ENCODE peak calls at places on chromosomes 7 and 10, in nine cellular contexts. One of them, this sample, is unnamed.

GRCh38 chr10:124611738-124612137 is 132.4 kb downstream of the FAM53B start:
- DNase-seq in lower lobe of right lung: peak; percentile 63
- DNase-seq in SJSA1: no peak
- DNase-seq in sigmoid colon: no peak
- DNase-seq in NT2/D1: no peak
- DNase-seq in HCT116: no peak
- DNase-seq in ascending aorta: no peak
- DNase-seq in colonic mucosa: no peak
- DNase-seq in effector memory CD4-positive, alpha-beta T cell: peak; percentile 34
- DNase-seq in this sample: no peak

GRCh38 chr7:77913977-77914607 is 115.5 kb downstream of the PHTF2 start:
- DNase-seq in lower lobe of right lung: no peak
- DNase-seq in SJSA1: no peak
- DNase-seq in sigmoid colon: no peak
- DNase-seq in NT2/D1: no peak
- DNase-seq in HCT116: no peak
- DNase-seq in ascending aorta: peak; percentile 9
- DNase-seq in colonic mucosa: no peak
- DNase-seq in effector memory CD4-positive, alpha-beta T cell: no peak
- DNase-seq in this sample: no peak

GRCh38 chr7:96167424-96167823 is 154.5 kb downstream of the SLC25A13 start:
- DNase-seq in lower lobe of right lung: no peak
- DNase-seq in SJSA1: no peak
- DNase-seq in sigmoid colon: no peak
- DNase-seq in NT2/D1: no peak
- DNase-seq in HCT116: no peak
- DNase-seq in ascending aorta: no peak
- DNase-seq in colonic mucosa: no peak
- DNase-seq in effector memory CD4-positive, alpha-beta T cell: no peak
- DNase-seq in this sample: no peak

GRCh38 chr7:6008668-6009611 is at the start of the genes AIMP2 and PMS2:
- DNase-seq in lower lobe of right lung: peak; percentile 98
- DNase-seq in SJSA1: peak; percentile 99
- DNase-seq in sigmoid colon: peak; percentile 99
- DNase-seq in NT2/D1: peak; percentile 99
- DNase-seq in HCT116: peak; percentile 98
- DNase-seq in ascending aorta: peak; percentile 96
- DNase-seq in colonic mucosa: peak; percentile 100
- DNase-seq in effector memory CD4-positive, alpha-beta T cell: peak; percentile 95
- DNase-seq in this sample: peak; percentile 98

GRCh38 chr10:21171197-21171935 is 274.3 kb upstream of the NEBL start:
- DNase-seq in lower lobe of right lung: no peak
- DNase-seq in SJSA1: no peak
- DNase-seq in sigmoid colon: no peak
- DNase-seq in NT2/D1: no peak
- DNase-seq in HCT116: peak; percentile 12
- DNase-seq in ascending aorta: no peak
- DNase-seq in colonic mucosa: no peak
- DNase-seq in effector memory CD4-positive, alpha-beta T cell: no peak
- DNase-seq in this sample: no peak

GRCh38 chr7:158527902-158528502 is 59.6 kb downstream of the PTPRN2 start:
- DNase-seq in lower lobe of right lung: no peak
- DNase-seq in SJSA1: no peak
- DNase-seq in sigmoid colon: no peak
- DNase-seq in NT2/D1: no peak
- DNase-seq in HCT116: no peak
- DNase-seq in ascending aorta: no peak
- DNase-seq in colonic mucosa: no peak
- DNase-seq in effector memory CD4-positive, alpha-beta T cell: no peak
- DNase-seq in this sample: no peak

GRCh38 chr10:49133706-49134248 is at the start of gene FAM170B:
- DNase-seq in lower lobe of right lung: no peak
- DNase-seq in SJSA1: no peak
- DNase-seq in sigmoid colon: no peak
- DNase-seq in NT2/D1: no peak
- DNase-seq in HCT116: no peak
- DNase-seq in ascending aorta: no peak
- DNase-seq in colonic mucosa: no peak
- DNase-seq in effector memory CD4-positive, alpha-beta T cell: no peak
- DNase-seq in this sample: no peak

GRCh38 chr10:98272245-98272644 is 4.3 kb upstream of the LOXL4 start:
- DNase-seq in lower lobe of right lung: no peak
- DNase-seq in SJSA1: no peak
- DNase-seq in sigmoid colon: no peak
- DNase-seq in NT2/D1: no peak
- DNase-seq in HCT116: no peak
- DNase-seq in ascending aorta: no peak
- DNase-seq in colonic mucosa: no peak
- DNase-seq in effector memory CD4-positive, alpha-beta T cell: no peak
- DNase-seq in this sample: no peak

GRCh38 chr7:149856-150636 is 42.3 kb upstream of the FAM20C start:
- DNase-seq in lower lobe of right lung: peak; percentile 84
- DNase-seq in SJSA1: no peak
- DNase-seq in sigmoid colon: peak; percentile 83
- DNase-seq in NT2/D1: peak; percentile 39
- DNase-seq in HCT116: no peak
- DNase-seq in ascending aorta: no peak
- DNase-seq in colonic mucosa: peak; percentile 44
- DNase-seq in effector memory CD4-positive, alpha-beta T cell: no peak
- DNase-seq in this sample: no peak

GRCh38 chr7:1854521-1855395 is 184.7 kb downstream of the ELFN1 start:
- DNase-seq in lower lobe of right lung: peak; percentile 44
- DNase-seq in SJSA1: no peak
- DNase-seq in sigmoid colon: peak; percentile 48
- DNase-seq in NT2/D1: no peak
- DNase-seq in HCT116: no peak
- DNase-seq in ascending aorta: no peak
- DNase-seq in colonic mucosa: no peak
- DNase-seq in effector memory CD4-positive, alpha-beta T cell: no peak
- DNase-seq in this sample: no peak

GRCh38 chr7:148535227-148535626 is 55.3 kb upstream of the C7orf33 start:
- DNase-seq in lower lobe of right lung: no peak
- DNase-seq in SJSA1: no peak
- DNase-seq in sigmoid colon: peak; percentile 66
- DNase-seq in NT2/D1: no peak
- DNase-seq in HCT116: no peak
- DNase-seq in ascending aorta: no peak
- DNase-seq in colonic mucosa: no peak
- DNase-seq in effector memory CD4-positive, alpha-beta T cell: no peak
- DNase-seq in this sample: no peak

GRCh38 chr10:24428410-24428782 is 219.5 kb downstream of the KIAA1217 start:
- DNase-seq in lower lobe of right lung: no peak
- DNase-seq in SJSA1: peak; percentile 40
- DNase-seq in sigmoid colon: no peak
- DNase-seq in NT2/D1: no peak
- DNase-seq in HCT116: peak; percentile 13
- DNase-seq in ascending aorta: no peak
- DNase-seq in colonic mucosa: no peak
- DNase-seq in effector memory CD4-positive, alpha-beta T cell: no peak
- DNase-seq in this sample: no peak

GRCh38 chr10:29649561-29650551 is 15.1 kb upstream of the SVIL start:
- DNase-seq in lower lobe of right lung: no peak
- DNase-seq in SJSA1: peak; percentile 87
- DNase-seq in sigmoid colon: no peak
- DNase-seq in NT2/D1: no peak
- DNase-seq in HCT116: no peak
- DNase-seq in ascending aorta: no peak
- DNase-seq in colonic mucosa: no peak
- DNase-seq in effector memory CD4-positive, alpha-beta T cell: no peak
- DNase-seq in this sample: no peak

GRCh38 chr10:93062499-93063216 is 2.1 kb downstream of the CYP26C1 start:
- DNase-seq in lower lobe of right lung: peak; percentile 57
- DNase-seq in SJSA1: no peak
- DNase-seq in sigmoid colon: no peak
- DNase-seq in NT2/D1: no peak
- DNase-seq in HCT116: no peak
- DNase-seq in ascending aorta: no peak
- DNase-seq in colonic mucosa: peak; percentile 33
- DNase-seq in effector memory CD4-positive, alpha-beta T cell: no peak
- DNase-seq in this sample: no peak

GRCh38 chr7:25839084-25839769 is 312.8 kb upstream of the NFE2L3 start:
- DNase-seq in lower lobe of right lung: no peak
- DNase-seq in SJSA1: no peak
- DNase-seq in sigmoid colon: no peak
- DNase-seq in NT2/D1: no peak
- DNase-seq in HCT116: no peak
- DNase-seq in ascending aorta: no peak
- DNase-seq in colonic mucosa: no peak
- DNase-seq in effector memory CD4-positive, alpha-beta T cell: no peak
- DNase-seq in this sample: no peak

GRCh38 chr7:117809958-117810357 is 63.3 kb downstream of the CTTNBP2 start:
- DNase-seq in lower lobe of right lung: no peak
- DNase-seq in SJSA1: no peak
- DNase-seq in sigmoid colon: no peak
- DNase-seq in NT2/D1: no peak
- DNase-seq in HCT116: no peak
- DNase-seq in ascending aorta: no peak
- DNase-seq in colonic mucosa: no peak
- DNase-seq in effector memory CD4-positive, alpha-beta T cell: no peak
- DNase-seq in this sample: no peak

GRCh38 chr10:22316286-22317120 is at the start of gene COMMD3:
- DNase-seq in lower lobe of right lung: peak; percentile 91
- DNase-seq in SJSA1: peak; percentile 89
- DNase-seq in sigmoid colon: peak; percentile 96
- DNase-seq in NT2/D1: no peak
- DNase-seq in HCT116: no peak
- DNase-seq in ascending aorta: no peak
- DNase-seq in colonic mucosa: peak; percentile 88
- DNase-seq in effector memory CD4-positive, alpha-beta T cell: peak; percentile 70
- DNase-seq in this sample: no peak

GRCh38 chr10:22315455-22316285 is 518 bp upstream of the COMMD3 start:
- DNase-seq in lower lobe of right lung: no peak
- DNase-seq in SJSA1: peak; percentile 54
- DNase-seq in sigmoid colon: no peak
- DNase-seq in NT2/D1: no peak
- DNase-seq in HCT116: no peak
- DNase-seq in ascending aorta: no peak
- DNase-seq in colonic mucosa: no peak
- DNase-seq in effector memory CD4-positive, alpha-beta T cell: no peak
- DNase-seq in this sample: no peak

GRCh38 chr10:22317771-22318565 is 1.8 kb downstream of the COMMD3 start:
- DNase-seq in lower lobe of right lung: no peak
- DNase-seq in SJSA1: no peak
- DNase-seq in sigmoid colon: no peak
- DNase-seq in NT2/D1: no peak
- DNase-seq in HCT116: no peak
- DNase-seq in ascending aorta: no peak
- DNase-seq in colonic mucosa: no peak
- DNase-seq in effector memory CD4-positive, alpha-beta T cell: no peak
- DNase-seq in this sample: no peak

GRCh38 chr10:22318772-22319171 is 2.1 kb upstream of the BMI1 start:
- DNase-seq in lower lobe of right lung: no peak
- DNase-seq in SJSA1: no peak
- DNase-seq in sigmoid colon: no peak
- DNase-seq in NT2/D1: no peak
- DNase-seq in HCT116: no peak
- DNase-seq in ascending aorta: no peak
- DNase-seq in colonic mucosa: no peak
- DNase-seq in effector memory CD4-positive, alpha-beta T cell: no peak
- DNase-seq in this sample: no peak

DNA sequence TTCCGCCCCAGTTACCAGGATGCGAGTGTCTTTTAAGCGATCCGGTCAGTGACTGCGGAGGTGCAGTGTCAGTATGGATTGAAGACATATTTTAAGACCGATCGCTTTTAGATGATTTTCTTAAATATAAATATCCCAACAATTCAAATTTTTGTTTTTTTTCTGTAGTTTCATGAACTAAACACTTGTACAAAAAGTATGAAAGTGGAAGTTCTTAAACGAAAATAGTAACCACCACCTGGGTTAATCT is 858 bp downstream of the COMMD3 start:
- DNase-seq in lower lobe of right lung: no peak
- DNase-seq in SJSA1: no peak
- DNase-seq in sigmoid colon: no peak
- DNase-seq in NT2/D1: no peak
- DNase-seq in HCT116: no peak
- DNase-seq in ascending aorta: no peak
- DNase-seq in colonic mucosa: no peak
- DNase-seq in effector memory CD4-positive, alpha-beta T cell: no peak
- DNase-seq in this sample: no peak
- H3K36me3 ChIP-seq in lower lobe of right lung: no peaks in the 10 kb centered on the region
- H3K36me3 ChIP-seq in SJSA1: peaks cover 3% of the 10 kb centered on the region
- H3K36me3 ChIP-seq in sigmoid colon: no peaks in the 10 kb centered on the region
- H3K36me3 ChIP-seq in NT2/D1: no peaks in the 10 kb centered on the region
- H3K36me3 ChIP-seq in HCT116: no peaks in the 10 kb centered on the region
- H3K36me3 ChIP-seq in ascending aorta: no peaks in the 10 kb centered on the region
- H3K36me3 ChIP-seq in colonic mucosa: no peaks in the 10 kb centered on the region
- H3K36me3 ChIP-seq in effector memory CD4-positive, alpha-beta T cell: no peaks in the 10 kb centered on the region
- H3K36me3 ChIP-seq in this sample: no peaks in the 10 kb centered on the region

GRCh38 chr10:99522078-99522479 is 10.7 kb upstream of the NKX2-3 start:
- DNase-seq in lower lobe of right lung: no peak
- DNase-seq in SJSA1: no peak
- DNase-seq in sigmoid colon: peak; percentile 75
- DNase-seq in NT2/D1: no peak
- DNase-seq in HCT116: no peak
- DNase-seq in ascending aorta: no peak
- DNase-seq in colonic mucosa: peak; percentile 28
- DNase-seq in effector memory CD4-positive, alpha-beta T cell: no peak
- DNase-seq in this sample: no peak
- H3K4me3 ChIP-seq in lower lobe of right lung: no peak overlapping the region
- H3K4me3 ChIP-seq in SJSA1: no peak overlapping the region
- H3K4me3 ChIP-seq in sigmoid colon: no peak overlapping the region
- H3K4me3 ChIP-seq in NT2/D1: no peak overlapping the region
- H3K4me3 ChIP-seq in HCT116: no peak overlapping the region
- H3K4me3 ChIP-seq in ascending aorta: no peak overlapping the region
- H3K4me3 ChIP-seq in colonic mucosa: no peak overlapping the region
- H3K4me3 ChIP-seq in effector memory CD4-positive, alpha-beta T cell: no peak overlapping the region
- H3K4me3 ChIP-seq in this sample: no peak overlapping the region

GRCh38 chr10:129938460-129938859 is 25.6 kb downstream of the EBF3 start:
- DNase-seq in lower lobe of right lung: no peak
- DNase-seq in SJSA1: no peak
- DNase-seq in sigmoid colon: peak; percentile 47
- DNase-seq in NT2/D1: no peak
- DNase-seq in HCT116: no peak
- DNase-seq in ascending aorta: no peak
- DNase-seq in colonic mucosa: no peak
- DNase-seq in effector memory CD4-positive, alpha-beta T cell: no peak
- DNase-seq in this sample: no peak
- H3K4me1 ChIP-seq in lower lobe of right lung: no peaks in the 10 kb centered on the region
- H3K4me1 ChIP-seq in SJSA1: no peaks in the 10 kb centered on the region
- H3K4me1 ChIP-seq in sigmoid colon: no peaks in the 10 kb centered on the region
- H3K4me1 ChIP-seq in NT2/D1: peaks cover 2% of the 10 kb centered on the region
- H3K4me1 ChIP-seq in HCT116: no peaks in the 10 kb centered on the region
- H3K4me1 ChIP-seq in ascending aorta: no peaks in the 10 kb centered on the region
- H3K4me1 ChIP-seq in colonic mucosa: no peaks in the 10 kb centered on the region
- H3K4me1 ChIP-seq in effector memory CD4-positive, alpha-beta T cell: no peaks in the 10 kb centered on the region
- H3K4me1 ChIP-seq in this sample: no peaks in the 10 kb centered on the region

DNA sequence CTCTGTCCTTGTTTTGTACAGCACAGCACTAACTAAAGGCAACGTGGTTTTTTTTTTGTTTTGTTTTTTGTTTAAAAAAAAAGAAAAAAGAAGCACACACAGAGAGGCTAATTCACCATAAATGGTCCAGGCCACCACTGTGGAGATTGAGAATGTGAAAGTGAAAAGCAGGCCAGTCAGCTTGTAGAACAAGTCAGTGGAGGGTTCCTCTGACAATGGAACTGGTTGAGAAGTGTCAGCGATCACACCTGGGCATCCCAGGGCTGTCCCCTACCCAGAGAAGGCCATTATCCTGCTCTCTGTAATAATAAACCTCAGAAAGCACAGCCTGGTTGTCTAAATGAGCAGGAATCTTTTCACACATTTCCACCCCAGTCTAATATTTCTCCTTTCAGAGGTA is 119.6 kb upstream of the ZNF438 start:
- DNase-seq in lower lobe of right lung: no peak
- DNase-seq in SJSA1: no peak
- DNase-seq in sigmoid colon: no peak
- DNase-seq in NT2/D1: no peak
- DNase-seq in HCT116: no peak
- DNase-seq in ascending aorta: no peak
- DNase-seq in colonic mucosa: no peak
- DNase-seq in effector memory CD4-positive, alpha-beta T cell: no peak
- DNase-seq in this sample: no peak
- H3K36me3 ChIP-seq in lower lobe of right lung: no peaks in the 10 kb centered on the region
- H3K36me3 ChIP-seq in SJSA1: no peaks in the 10 kb centered on the region
- H3K36me3 ChIP-seq in sigmoid colon: no peaks in the 10 kb centered on the region
- H3K36me3 ChIP-seq in NT2/D1: no peaks in the 10 kb centered on the region
- H3K36me3 ChIP-seq in HCT116: no peaks in the 10 kb centered on the region
- H3K36me3 ChIP-seq in ascending aorta: no peaks in the 10 kb centered on the region
- H3K36me3 ChIP-seq in colonic mucosa: no peaks in the 10 kb centered on the region
- H3K36me3 ChIP-seq in effector memory CD4-positive, alpha-beta T cell: no peaks in the 10 kb centered on the region
- H3K36me3 ChIP-seq in this sample: no peaks in the 10 kb centered on the region

This sample was measured in thoracic aorta.